ENCODE peak calls at places on chromosomes 11 and 22, in five cellular contexts. U is kidney, Q is mucosa of descending colon, B is ovary, W is cardiac muscle cell. X is an unnamed sample.
A peak's percentile ranks its signal among the peaks of the same experiment; 100 is the strongest.

GRCh38 chr11:131065435-131066295 is 149.4 kb upstream of the SNX19 start:
- DNase-seq in W (peak; percentile 32), U (peak; percentile 37), B (no peak), Q (no peak), X (no peak)

GRCh38 chr11:68212421-68213134 is 518 bp downstream of the KMT5B start:
- DNase-seq in B (peak; percentile 84), U (peak; percentile 87), Q (peak; percentile 80), W (peak; percentile 87), X (peak; percentile 71)

GRCh38 chr11:64132388-64132771 is 33.5 kb downstream of the MACROD1 start:
- DNase-seq in U (no peak), B (no peak), W (peak; percentile 28), Q (no peak), X (no peak)

GRCh38 chr11:73781303-73781702 is 6.4 kb upstream of the MRPL48 start:
- DNase-seq in B (no peak), W (no peak), Q (no peak), U (no peak), X (no peak)

GRCh38 chr11:13012037-13012693 is 3.0 kb downstream of the RASSF10 start:
- DNase-seq in B (no peak), U (no peak), Q (no peak), W (peak; percentile 91), X (peak; percentile 34)

GRCh38 chr11:69642549-69642912 is 1.6 kb downstream of the CCND1 start:
- DNase-seq in Q (peak; percentile 75), B (no peak), U (peak; percentile 80), W (peak; percentile 34), X (no peak)

GRCh38 chr11:6319879-6320410 is 356 bp downstream of the CAVIN3 start:
- DNase-seq in W (peak; percentile 74), U (peak; percentile 97), B (peak; percentile 90), Q (peak; percentile 81), X (peak; percentile 81)

GRCh38 chr11:9230291-9230690 is 34.9 kb downstream of the DENND5A start:
- DNase-seq in W (no peak), U (no peak), Q (no peak), B (no peak), X (no peak)

GRCh38 chr22:47161631-47162030 is 399.2 kb downstream of the TBC1D22A start:
- DNase-seq in Q (peak; percentile 21), U (peak; percentile 43), W (no peak), B (peak; percentile 23), X (no peak)

GRCh38 chr11:91947215-91947614 is 277.4 kb upstream of the FAT3 start:
- DNase-seq in U (peak; percentile 29), B (no peak), W (no peak), Q (no peak), X (no peak)

GRCh38 chr22:40588726-40589125 is 47.8 kb downstream of the MRTFA start:
- DNase-seq in U (no peak), Q (no peak), W (no peak), B (no peak), X (no peak)

GRCh38 chr11:47104337-47104950 is 72.2 kb downstream of the ARFGAP2 start:
- DNase-seq in W (no peak), B (no peak), Q (no peak), U (no peak), X (no peak)

GRCh38 chr11:119310682-119311052 is 6.3 kb downstream of the MCAM start:
- DNase-seq in Q (peak; percentile 31), U (no peak), W (no peak), B (no peak), X (no peak)

GRCh38 chr11:67499808-67500793 is 5.1 kb downstream of the PITPNM1 start:
- DNase-seq in Q (no peak), U (peak; percentile 74), W (no peak), B (no peak), X (peak; percentile 61)

GRCh38 chr11:2794947-2795346 is 90.6 kb downstream of the CDKN1C start:
- DNase-seq in Q (peak; percentile 14), U (peak; percentile 50), B (peak; percentile 39), W (no peak), X (peak; percentile 64)

GRCh38 chr11:73468590-73469161 is 92.5 kb downstream of the RELT start:
- DNase-seq in B (no peak), W (no peak), U (no peak), Q (no peak), X (no peak)

GRCh38 chr11:65426839-65427690 is 4.5 kb downstream of the NEAT1 start:
- DNase-seq in Q (peak; percentile 65), B (peak; percentile 65), U (peak; percentile 56), W (no peak), X (peak; percentile 79)

GRCh38 chr11:27218498-27219038 is 144.4 kb downstream of the CCDC34 start:
- DNase-seq in Q (no peak), W (no peak), B (no peak), U (no peak), X (no peak)

GRCh38 chr11:75240381-75241035 is at the start of gene TPBGL:
- DNase-seq in W (no peak), U (peak; percentile 88), B (peak; percentile 53), Q (peak; percentile 40), X (no peak)

GRCh38 chr11:73564903-73565302 is 33.0 kb downstream of the FAM168A start:
- DNase-seq in Q (no peak), U (no peak), B (no peak), W (no peak), X (no peak)

GRCh38 chr11:116122697-116123472 is 618.7 kb upstream of the CADM1 start:
- DNase-seq in Q (no peak), U (no peak), W (no peak), B (no peak), X (no peak)

GRCh38 chr11:3853935-3854659 is 1.4 kb upstream of the STIM1 start:
- DNase-seq in Q (peak; percentile 58), W (no peak), B (no peak), U (no peak), X (no peak)

GRCh38 chr11:82045748-82046457 is 687.8 kb downstream of the FAM181B start:
- DNase-seq in U (no peak), B (no peak), W (no peak), Q (no peak), X (no peak)

GRCh38 chr11:114169321-114169749 is 109.8 kb downstream of the ZBTB16 start:
- DNase-seq in Q (no peak), B (no peak), W (no peak), U (no peak), X (no peak)

GRCh38 chr11:46562527-46562926 is 31.3 kb downstream of the AMBRA1 start:
- DNase-seq in Q (no peak), B (no peak), W (no peak), U (no peak), X (no peak)

DNA sequence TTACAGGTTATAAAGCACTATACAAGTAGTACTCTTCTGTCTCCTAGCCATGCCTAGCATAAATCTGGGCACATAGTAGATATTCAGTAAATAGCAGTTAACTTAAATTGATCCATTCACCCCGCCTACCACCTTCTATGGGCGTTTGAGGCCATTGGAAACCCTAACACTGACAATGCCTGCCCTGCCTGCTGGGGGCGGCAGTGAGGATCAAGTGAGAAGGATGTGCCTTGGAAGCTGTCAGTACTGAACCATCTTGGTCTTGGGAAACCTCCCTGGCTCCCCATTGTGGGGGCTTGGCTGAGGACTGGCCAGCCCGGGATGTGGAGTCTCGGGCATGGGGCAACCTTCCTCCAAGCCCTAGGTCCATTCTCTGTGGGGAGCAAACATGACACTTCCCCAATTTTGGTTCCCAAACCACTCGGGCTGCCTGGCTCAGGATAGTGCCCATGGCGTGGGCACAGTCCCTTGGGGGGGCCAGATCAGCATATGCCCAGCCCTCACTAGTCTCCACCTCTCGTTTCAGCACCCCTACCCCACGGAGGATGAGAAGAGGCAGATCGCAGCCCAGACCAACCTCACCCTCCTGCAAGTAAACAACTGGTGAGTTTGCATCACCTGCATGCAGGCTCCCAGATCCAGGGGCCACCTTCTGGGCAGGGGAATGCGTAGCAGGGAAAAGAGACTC is 67.4 kb downstream of the FEZ1 start:
- DNase-seq in W (no peak), U (no peak), B (no peak), Q (no peak), X (no peak)
- TF ChIP-seq CTCF in W (no peak), U (no peak), B (no peak), Q (no peak), X (no peak)

DNA sequence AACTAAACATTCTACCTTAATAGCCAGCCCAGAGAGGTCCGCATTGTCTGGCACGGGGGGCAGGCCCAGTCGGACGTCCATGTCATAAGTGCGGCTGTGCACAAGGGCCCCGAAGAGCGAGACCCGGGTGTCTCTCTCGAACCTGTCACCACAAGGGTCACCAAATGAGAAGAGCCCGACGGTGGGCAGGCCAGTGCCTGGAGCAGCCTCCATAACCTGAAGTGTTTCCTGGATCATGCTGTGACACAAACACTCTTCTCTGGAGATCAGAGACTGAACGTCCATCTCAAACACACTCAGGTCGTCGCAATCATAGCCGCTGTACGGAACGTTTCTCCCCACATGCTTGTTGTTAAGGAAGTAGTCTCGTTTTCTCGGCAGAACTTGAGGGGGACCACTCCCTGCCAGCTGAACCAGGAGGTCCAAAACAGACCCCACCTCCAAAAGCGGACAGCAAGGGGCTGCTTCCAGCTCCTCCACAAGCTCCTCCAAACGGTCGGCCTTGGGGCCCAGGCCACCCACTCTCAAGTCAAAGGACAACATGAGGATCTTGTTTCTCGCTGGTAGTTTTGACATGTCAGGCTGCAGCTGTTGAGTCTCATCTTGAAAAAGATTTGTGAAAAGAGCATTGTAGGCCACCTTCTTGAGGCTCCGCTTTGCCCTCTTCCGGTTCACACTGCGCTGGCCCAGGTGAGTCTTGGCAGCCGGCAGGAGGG is 961 bp downstream of the TUBGCP6 start:
- DNase-seq in B (peak; percentile 35), Q (no peak), W (no peak), U (no peak), X (no peak)
- H3K4me1 ChIP-seq in B (peaks cover 10% of the 10 kb centered on the region), Q (peaks cover 50% of the 10 kb centered on the region), W (peaks cover 22% of the 10 kb centered on the region), U (peaks cover 11% of the 10 kb centered on the region), X (peaks cover 14% of the 10 kb centered on the region)

GRCh38 chr11:124150684-124151083 is 32.5 kb upstream of the OR10D3 start:
- DNase-seq in W (no peak), Q (no peak), U (no peak), B (no peak), X (no peak)

GRCh38 chr11:124152770-124153407 is 30.3 kb upstream of the OR10D3 start:
- DNase-seq in Q (no peak), B (no peak), W (no peak), U (no peak), X (no peak)
- TF ChIP-seq CTCF in Q (no peak), B (no peak), W (no peak), U (no peak), X (peak; percentile 18)

GRCh38 chr22:42075277-42075676 is 1.2 kb downstream of the PHETA2 start:
- DNase-seq in B (no peak), W (no peak), Q (no peak), U (no peak), X (no peak)
- H3K4me1 ChIP-seq in B (peaks cover 7% of the 10 kb centered on the region), W (peaks cover 22% of the 10 kb centered on the region), Q (peaks cover 31% of the 10 kb centered on the region), U (peaks cover 15% of the 10 kb centered on the region), X (peaks cover 25% of the 10 kb centered on the region)

GRCh38 chr11:36149538-36150242 is 139.5 kb downstream of the COMMD9 start:
- DNase-seq in B (peak; percentile 49), W (peak; percentile 12), U (peak; percentile 87), Q (peak; percentile 27), X (peak; percentile 43)
- TF ChIP-seq CTCF in B (no peak), W (peak; percentile 56), U (no peak), Q (no peak), X (no peak)

GRCh38 chr11:77106759-77107158 is 4.1 kb downstream of the OMP start:
- DNase-seq in U (no peak), Q (no peak), B (no peak), W (no peak), X (no peak)
- H3K4me1 ChIP-seq in U (no peaks in the 10 kb centered on the region), Q (peaks cover 48% of the 10 kb centered on the region), B (peaks cover 17% of the 10 kb centered on the region), W (no peaks in the 10 kb centered on the region), X (no peaks in the 10 kb centered on the region)

GRCh38 chr22:39556970-39557811 is 13.4 kb upstream of the CACNA1I start:
- DNase-seq in B (peak; percentile 59), Q (no peak), U (no peak), W (peak; percentile 56), X (no peak)
- TF ChIP-seq CTCF in B (no peak), Q (no peak), U (no peak), W (peak; percentile 9), X (no peak)

GRCh38 chr22:30286331-30286730 is 3.0 kb downstream of the CASTOR1 start:
- DNase-seq in U (no peak), Q (no peak), B (no peak), W (no peak), X (no peak)
- H3K4me1 ChIP-seq in U (peaks cover 27% of the 10 kb centered on the region), Q (peaks cover 20% of the 10 kb centered on the region), B (peaks cover 14% of the 10 kb centered on the region), W (peaks cover 13% of the 10 kb centered on the region), X (peaks cover 18% of the 10 kb centered on the region)